ENCODE peak calls at places on chromosomes 4 and X, in nine cellular contexts. V, F, G, E, S, U, R, T and H are unnamed samples.
A peak's percentile ranks its signal among the peaks of the same experiment; 100 is the strongest.

GRCh38 chrX:139798701-139799100 is 90.7 kb upstream of the MCF2 start:
- DNase-seq in V (no peak), F (no peak), G (no peak), E (no peak), S (no peak), U (no peak), R (no peak), T (no peak), H (no peak)

GRCh38 chr4:76488905-76489798 is 54.1 kb downstream of the SHROOM3 start:
- DNase-seq in V (no peak), F (no peak), G (no peak), E (no peak), S (no peak), U (peak; percentile 14), R (no peak), T (no peak), H (no peak)

GRCh38 chr4:2833671-2834000 is 10.0 kb upstream of the ADD1 start:
- DNase-seq in V (peak; percentile 21), F (no peak), G (no peak), E (no peak), S (no peak), U (no peak), R (no peak), T (no peak), H (no peak)

GRCh38 chrX:5113128-5113527 is 1115.5 kb downstream of the NLGN4X start:
- DNase-seq in V (no peak), F (no peak), G (no peak), E (no peak), S (peak; percentile 8), U (no peak), R (no peak), T (peak; percentile 40), H (no peak)

GRCh38 chrX:24494544-24495113 is 29.5 kb downstream of the PDK3 start:
- DNase-seq in V (no peak), F (no peak), G (peak; percentile 48), E (no peak), S (peak; percentile 79), U (peak; percentile 80), R (peak; percentile 59), T (peak; percentile 61), H (peak; percentile 54)

GRCh38 chrX:69029696-69030245 is 135.5 kb downstream of the PJA1 start:
- DNase-seq in V (no peak), F (no peak), G (no peak), E (no peak), S (no peak), U (no peak), R (no peak), T (no peak), H (no peak)

GRCh38 chrX:129188223-129188622 is 335.1 kb downstream of the SMARCA1 start:
- DNase-seq in V (peak; percentile 80), F (no peak), G (no peak), E (no peak), S (no peak), U (no peak), R (no peak), T (no peak), H (no peak)

GRCh38 chr4:84573738-84574720 is 8.9 kb upstream of the CDS1 start:
- DNase-seq in V (no peak), F (no peak), G (no peak), E (no peak), S (peak; percentile 83), U (no peak), R (no peak), T (no peak), H (no peak)

GRCh38 chr4:153438916-153439756 is 27.0 kb upstream of the TMEM131L start:
- DNase-seq in V (no peak), F (no peak), G (no peak), E (peak; percentile 12), S (no peak), U (no peak), R (no peak), T (no peak), H (no peak)

GRCh38 chr4:138300616-138301015 is 58.5 kb upstream of the SLC7A11 start:
- DNase-seq in V (no peak), F (no peak), G (no peak), E (no peak), S (no peak), U (peak; percentile 41), R (no peak), T (no peak), H (no peak)

GRCh38 chrX:54807524-54808108 is at the start of gene MAGED2:
- DNase-seq in V (peak; percentile 42), F (no peak), G (peak; percentile 21), E (peak; percentile 57), S (peak; percentile 0), U (peak; percentile 16), R (peak; percentile 70), T (peak; percentile 27), H (no peak)

GRCh38 chrX:125306335-125306866 is 13.3 kb upstream of the TEX13C start:
- DNase-seq in V (no peak), F (no peak), G (no peak), E (no peak), S (no peak), U (no peak), R (no peak), T (no peak), H (no peak)

GRCh38 chr4:171929907-171930306 is 116.7 kb downstream of the GALNTL6 start:
- DNase-seq in V (no peak), F (no peak), G (no peak), E (no peak), S (no peak), U (no peak), R (no peak), T (no peak), H (no peak)

GRCh38 chr4:76533314-76533713 is 98.3 kb downstream of the SHROOM3 start:
- DNase-seq in V (no peak), F (no peak), G (no peak), E (no peak), S (no peak), U (no peak), R (no peak), T (no peak), H (no peak)

GRCh38 chr4:160352637-160353036 is 1249.8 kb downstream of the RAPGEF2 start:
- DNase-seq in V (no peak), F (no peak), G (no peak), E (no peak), S (no peak), U (no peak), R (no peak), T (peak; percentile 38), H (no peak)

GRCh38 chr4:147247577-147247976 is 233.3 kb upstream of the EDNRA start:
- DNase-seq in V (no peak), F (no peak), G (no peak), E (no peak), S (peak; percentile 2), U (peak; percentile 4), R (no peak), T (no peak), H (no peak)

GRCh38 chr4:146335763-146336412 is 121.5 kb downstream of the REELD1 start:
- DNase-seq in V (no peak), F (no peak), G (no peak), E (no peak), S (no peak), U (no peak), R (peak; percentile 68), T (peak; percentile 67), H (no peak)

GRCh38 chrX:123425904-123426303 is 241.8 kb downstream of the GRIA3 start:
- DNase-seq in V (no peak), F (no peak), G (peak; percentile 76), E (no peak), S (peak; percentile 12), U (no peak), R (peak; percentile 59), T (no peak), H (no peak)

GRCh38 chr4:104420766-104421165 is 73.9 kb downstream of the CXXC4 start:
- DNase-seq in V (no peak), F (no peak), G (no peak), E (no peak), S (no peak), U (no peak), R (no peak), T (no peak), H (no peak)

GRCh38 chrX:68867458-68868166 is 38.8 kb downstream of the EFNB1 start:
- DNase-seq in V (no peak), F (no peak), G (no peak), E (no peak), S (no peak), U (no peak), R (no peak), T (peak; percentile 35), H (no peak)

GRCh38 chr4:65592089-65592488 is 78.2 kb downstream of the EPHA5 start:
- DNase-seq in V (peak; percentile 31), F (no peak), G (no peak), E (no peak), S (no peak), U (no peak), R (no peak), T (no peak), H (no peak)

GRCh38 chrX:132023896-132024386 is 839 bp downstream of the STK26 start:
- DNase-seq in V (peak; percentile 47), F (no peak), G (no peak), E (peak; percentile 28), S (peak; percentile 41), U (no peak), R (peak; percentile 15), T (no peak), H (no peak)

GRCh38 chrX:133412665-133413064 is 2.6 kb downstream of the GPC4 start:
- DNase-seq in V (no peak), F (no peak), G (no peak), E (no peak), S (no peak), U (no peak), R (no peak), T (no peak), H (no peak)